ENCODE peak calls at places on chromosomes 6 and 20, in six cellular contexts. T is lower leg skin; I is fibroblast of lung; E is lower lobe of right lung; P is astrocyte of the spinal cord; D is CD8-positive, alpha-beta T cell. X is an unnamed sample.

GRCh38 chr20:20920433-20920832 is 185.7 kb downstream of the LINC00237 start:
- DNase-seq in T (no peak), I (no peak), E (no peak), P (no peak), D (no peak), X (no peak)

GRCh38 chr6:3046295-3046694 is 22.0 kb upstream of the RIPK1 start:
- DNase-seq in T (no peak), I (no peak), E (no peak), P (no peak), D (no peak), X (no peak)

GRCh38 chr6:106122306-106122940 is 36.3 kb downstream of the PRDM1 start:
- DNase-seq in T (no peak), I (no peak), E (no peak), P (no peak), D (no peak), X (no peak)

GRCh38 chr20:5642155-5642981 is 107.8 kb upstream of the SHLD1 start:
- DNase-seq in T (peak), I (no peak), E (peak), P (peak), D (no peak), X (peak)

GRCh38 chr6:45654673-45655072 is 276.9 kb upstream of the SUPT3H start:
- DNase-seq in T (no peak), I (peak), E (no peak), P (peak), D (no peak), X (no peak)

GRCh38 chr6:32369678-32370077 is 2.0 kb downstream of the TSBP1 start:
- DNase-seq in T (no peak), I (peak), E (no peak), P (peak), D (no peak), X (no peak)

GRCh38 chr6:118895241-118895561 is 1.2 kb downstream of the ASF1A start:
- DNase-seq in T (no peak), I (no peak), E (no peak), P (no peak), D (no peak), X (no peak)

GRCh38 chr20:61500791-61501321 is 248.8 kb downstream of the CDH4 start:
- DNase-seq in T (no peak), I (peak), E (no peak), P (no peak), D (no peak), X (no peak)

GRCh38 chr6:107657755-107658461 is 166.2 kb downstream of the SCML4 start:
- DNase-seq in T (no peak), I (peak), E (peak), P (peak), D (peak), X (peak)

DNA sequence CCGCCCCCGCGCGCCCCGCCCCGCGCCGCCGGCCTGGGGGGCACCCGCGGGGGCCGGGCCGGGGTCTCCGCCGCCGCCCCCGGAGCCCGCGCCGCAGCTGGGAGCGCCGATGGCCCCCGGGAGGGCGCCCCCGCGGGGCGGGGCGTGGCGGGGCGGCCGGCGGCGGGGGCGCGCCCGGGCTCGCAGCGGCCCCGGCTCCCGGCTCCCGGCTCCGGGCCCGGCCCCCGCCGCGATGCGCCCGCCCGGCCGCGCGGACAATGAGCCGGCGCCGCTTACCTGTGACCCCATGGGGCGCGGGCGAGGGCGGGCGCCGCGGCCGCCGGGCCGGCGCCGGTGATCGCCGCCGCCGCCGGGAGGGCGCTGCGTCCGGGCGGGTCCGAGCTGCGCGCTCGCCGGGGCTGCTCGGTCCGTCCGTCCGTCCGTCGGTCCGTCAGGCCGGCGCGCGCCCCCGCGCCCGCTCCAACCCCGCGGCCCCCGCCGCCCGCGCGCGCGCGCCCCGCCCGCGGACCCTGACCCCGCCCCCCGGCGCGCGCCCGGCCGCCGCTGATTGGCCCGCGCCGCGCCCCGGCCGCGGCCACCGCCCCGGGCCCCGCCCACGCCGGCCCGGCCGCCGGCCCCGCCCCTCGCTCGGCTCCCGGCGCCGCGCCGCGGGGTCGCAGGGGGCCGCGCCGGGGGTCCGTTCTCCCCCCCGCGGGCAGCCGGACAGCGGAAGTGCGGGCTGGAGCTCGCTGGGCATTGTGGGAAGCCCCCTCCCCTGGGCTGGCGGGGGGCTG is at the start of gene ZBTB46:
- DNase-seq in T (no peak), I (peak), E (peak), P (no peak), D (no peak), X (no peak)
- H3K4me3 ChIP-seq in T (peak), I (peak), E (peak), P (peak), D (no peak), X (peak)

DNA sequence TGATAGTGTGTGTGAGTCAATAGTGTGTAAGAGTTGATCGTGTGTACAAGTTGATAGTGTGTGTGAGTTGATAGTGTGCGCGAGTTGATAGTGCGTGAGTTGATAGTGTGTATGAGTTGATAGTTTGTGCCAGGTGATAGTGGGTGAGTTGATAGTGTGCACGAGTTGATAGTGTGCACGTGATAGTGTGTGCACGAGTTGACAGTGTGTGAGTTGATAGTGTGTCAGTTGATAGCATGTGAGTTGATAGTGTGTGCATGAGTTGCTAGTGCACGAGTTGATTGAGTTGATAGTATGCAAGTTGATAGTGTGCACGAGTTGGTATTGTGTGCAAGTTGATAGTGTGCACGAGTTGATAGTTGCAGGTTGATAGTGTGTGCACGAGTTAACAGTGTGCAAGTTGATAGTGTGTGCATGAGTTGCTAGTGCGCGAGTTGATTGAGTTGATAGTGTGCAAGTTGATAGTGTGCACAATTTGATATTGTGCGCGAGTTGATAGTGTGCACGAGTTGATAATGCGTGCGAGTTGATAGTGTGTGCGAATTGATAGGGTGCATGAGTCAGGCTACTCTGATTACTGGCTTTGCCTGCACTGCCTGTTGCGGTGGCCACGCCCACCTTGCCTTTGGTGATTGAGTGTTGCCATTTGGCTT is 35.7 kb upstream of the IYD start:
- DNase-seq in T (no peak), I (no peak), E (no peak), P (no peak), D (no peak), X (no peak)
- H3K4me3 ChIP-seq in T (no peak), I (no peak), E (no peak), P (no peak), D (no peak), X (no peak)

DNA sequence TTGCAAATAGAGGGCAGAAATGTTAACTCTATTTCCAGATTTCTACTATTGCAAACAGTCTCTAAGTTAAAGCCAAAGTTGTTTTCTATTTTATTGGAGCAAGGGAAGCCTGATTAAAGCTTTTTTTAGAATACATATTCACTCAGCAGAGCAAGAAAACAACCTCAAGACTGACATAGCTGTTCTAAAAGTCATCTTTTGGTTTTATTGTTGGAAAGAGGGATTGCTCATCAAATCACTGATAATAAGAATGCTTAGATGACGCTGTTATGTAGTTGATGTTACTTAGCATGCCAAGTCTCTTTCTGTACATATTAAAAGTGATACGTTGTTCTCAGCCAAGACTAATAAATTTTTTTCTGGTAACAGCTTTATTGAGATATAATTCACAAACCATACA is 172.6 kb upstream of the LAMA2 start:
- DNase-seq in T (no peak), I (peak), E (no peak), P (peak), D (no peak), X (no peak)
- H3K4me3 ChIP-seq in T (no peak), I (no peak), E (no peak), P (no peak), D (no peak), X (no peak)

GRCh38 chr20:36153754-36154695 is 515 bp upstream of the EPB41L1 start:
- DNase-seq in T (peak), I (peak), E (peak), P (peak), D (no peak), X (peak)
- H3K4me3 ChIP-seq in T (peak), I (peak), E (peak), P (peak), D (no peak), X (peak)

X was measured in tibial artery.